ENCODE peak calls at places on chromosome 16, in six cellular contexts. N, G, K, R, Q and I are unnamed samples.

GRCh38 chr16:81018496-81018895 is 11.5 kb downstream of the CENPN start:
- DNase-seq in N (no peak), K (no peak), Q (no peak), G (no peak), R (no peak), I (no peak)

GRCh38 chr16:64309398-64310110 is 812.3 kb downstream of the CDH11 start:
- DNase-seq in G (no peak), Q (no peak), N (no peak), K (no peak), R (no peak), I (no peak)

GRCh38 chr16:86198201-86199118 is 299.5 kb downstream of the IRF8 start:
- DNase-seq in K (no peak), G (no peak), Q (no peak), N (no peak), R (no peak), I (no peak)

GRCh38 chr16:69193860-69194259 is 6.9 kb downstream of the SNTB2 start:
- DNase-seq in Q (peak), R (no peak), K (no peak), G (no peak), N (no peak), I (no peak)

GRCh38 chr16:58022601-58023371 is 2.8 kb upstream of the MMP15 start:
- DNase-seq in N (no peak), R (no peak), G (no peak), K (no peak), Q (no peak), I (no peak)

GRCh38 chr16:48384305-48384981 is 770 bp downstream of the SIAH1 start:
- DNase-seq in Q (peak), G (peak), K (no peak), R (peak), N (peak), I (peak)

GRCh38 chr16:85162478-85163277 is 50.4 kb upstream of the CIBAR2 start:
- DNase-seq in K (no peak), Q (no peak), G (no peak), N (no peak), R (no peak), I (no peak)

GRCh38 chr16:12330541-12330940 is 354.0 kb downstream of the SNX29 start:
- DNase-seq in N (no peak), K (no peak), Q (no peak), R (no peak), G (no peak), I (no peak)

GRCh38 chr16:72210571-72210970 is 38.6 kb upstream of the PMFBP1 start:
- DNase-seq in Q (no peak), G (no peak), K (no peak), R (no peak), N (no peak), I (no peak)

GRCh38 chr16:83968483-83968865 is 430 bp downstream of the NECAB2 start:
- DNase-seq in N (no peak), Q (no peak), K (no peak), G (no peak), R (no peak), I (no peak)

GRCh38 chr16:11320170-11320569 is 25.1 kb upstream of the RMI2 start:
- DNase-seq in G (no peak), R (no peak), K (no peak), Q (no peak), N (no peak), I (no peak)

GRCh38 chr16:51722467-51722866 is 571.4 kb upstream of the SALL1 start:
- DNase-seq in N (no peak), R (no peak), K (no peak), Q (no peak), G (no peak), I (no peak)

GRCh38 chr16:86818701-86819522 is 240.6 kb downstream of the FOXL1 start:
- DNase-seq in K (no peak), R (no peak), Q (no peak), N (peak), G (no peak), I (no peak)

GRCh38 chr16:8550728-8551387 is 39.5 kb downstream of the TMEM114 start:
- DNase-seq in K (no peak), R (no peak), G (no peak), Q (peak), N (no peak), I (no peak)

GRCh38 chr16:67547423-67548264 is 14.7 kb upstream of the CTCF start:
- DNase-seq in N (no peak), Q (no peak), R (no peak), K (no peak), G (no peak), I (no peak)

GRCh38 chr16:85486256-85486915 is 126.7 kb upstream of the GSE1 start:
- DNase-seq in R (no peak), Q (no peak), N (no peak), K (no peak), G (no peak), I (no peak)

GRCh38 chr16:25692307-25692706 is 548 bp downstream of the HS3ST4 start:
- DNase-seq in G (peak), N (no peak), R (peak), K (no peak), Q (no peak), I (peak)

GRCh38 chr16:75909746-75910145 is 183.5 kb upstream of the CPHXL start:
- DNase-seq in R (no peak), Q (no peak), N (no peak), K (no peak), G (no peak), I (no peak)

GRCh38 chr16:53614346-53614745 is 89.3 kb downstream of the RPGRIP1L start:
- DNase-seq in N (no peak), G (no peak), Q (no peak), K (no peak), R (no peak), I (no peak)
- TF ChIP-seq TAF1 in N (no peak), G (no peak), Q (no peak), K (no peak), R (no peak), I (no peak)

GRCh38 chr16:14419817-14420216 is 210.2 kb downstream of the PARN start:
- DNase-seq in R (no peak), Q (no peak), N (no peak), G (no peak), K (no peak), I (no peak)

GRCh38 chr16:14420721-14421488 is 209.2 kb downstream of the PARN start:
- DNase-seq in K (no peak), Q (peak), R (no peak), N (no peak), G (no peak), I (no peak)

GRCh38 chr16:14416184-14416583 is 213.9 kb downstream of the PARN start:
- DNase-seq in R (no peak), Q (no peak), K (no peak), G (no peak), N (no peak), I (no peak)

GRCh38 chr16:14418795-14419225 is 211.2 kb downstream of the PARN start:
- DNase-seq in Q (no peak), G (no peak), N (no peak), K (no peak), R (no peak), I (no peak)

GRCh38 chr16:14415291-14415690 is 214.8 kb downstream of the PARN start:
- DNase-seq in N (no peak), G (no peak), Q (no peak), K (no peak), R (no peak), I (no peak)
- TF ChIP-seq POLR2A in N (no peak), G (no peak), Q (no peak), K (no peak), R (no peak), I (no peak)

DNA sequence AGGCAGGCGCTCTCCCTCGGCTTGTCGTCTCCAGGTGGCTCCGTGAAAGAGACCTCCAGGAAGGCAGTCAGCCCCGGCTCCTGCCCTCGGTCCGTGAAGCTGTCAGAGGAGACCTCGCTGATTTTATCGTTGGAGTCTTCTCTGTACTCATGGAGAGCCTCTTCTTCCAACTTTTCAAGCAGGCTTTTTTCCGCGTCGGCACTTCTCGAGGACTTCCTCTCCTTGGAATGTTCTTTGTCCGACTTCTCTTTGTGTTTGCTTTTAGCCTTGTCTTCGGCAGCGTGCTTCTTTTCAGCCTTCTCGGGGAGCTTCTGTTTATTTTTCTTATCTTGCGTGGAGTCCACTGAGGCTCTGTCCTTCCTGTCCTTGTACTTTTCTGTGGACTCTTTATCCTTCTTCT is 65.0 kb downstream of the ZNF778 start:
- DNase-seq in R (no peak), G (no peak), K (no peak), N (no peak), Q (no peak), I (no peak)
- TF ChIP-seq TAF1 in R (no peak), G (no peak), K (no peak), N (no peak), Q (no peak), I (no peak)

GRCh38 chr16:50065624-50066481 is at the start of gene HEATR3:
- DNase-seq in K (peak), N (peak), G (peak), Q (peak), R (peak), I (peak)
- TF ChIP-seq POLR2A in K (peak), N (peak), G (peak), Q (peak), R (peak), I (peak)

GRCh38 chr16:1677339-1677738 is 740 bp upstream of the JPT2 start:
- DNase-seq in R (no peak), K (no peak), G (no peak), N (peak), Q (no peak), I (no peak)

GRCh38 chr16:1676661-1677060 is 1.4 kb upstream of the JPT2 start:
- DNase-seq in K (no peak), N (no peak), R (no peak), Q (no peak), G (no peak), I (no peak)

GRCh38 chr16:1674751-1675664 is 3.1 kb upstream of the JPT2 start:
- DNase-seq in Q (no peak), N (no peak), K (no peak), G (no peak), R (no peak), I (no peak)

GRCh38 chr16:1673424-1674151 is 4.5 kb upstream of the JPT2 start:
- DNase-seq in G (no peak), R (no peak), N (no peak), K (no peak), Q (no peak), I (no peak)

GRCh38 chr16:1674306-1674705 is 3.8 kb upstream of the JPT2 start:
- DNase-seq in G (no peak), Q (no peak), R (no peak), K (no peak), N (no peak), I (no peak)
- TF ChIP-seq TAF1 in G (no peak), Q (no peak), R (no peak), K (no peak), N (no peak), I (no peak)